ENCODE peak calls at places on chromosomes 2 and 18, in nine cellular contexts. One of them, this sample, is unnamed.

GRCh38 chr2:112182581-112183034 is 44.4 kb downstream of the FBLN7 start:
- DNase-seq in LoVo: no peak
- DNase-seq in Right ventricle myocardium superior: no peak
- DNase-seq in posterior cingulate gyrus: no peak
- DNase-seq in neural crest cell: no peak
- DNase-seq in CD8-positive, alpha-beta T cell: no peak
- DNase-seq in T follicular helper cell: peak
- DNase-seq in stimulated activated CD4-positive, alpha-beta T cell treated with anti-CD3 and anti-CD28 coated beads, Interleukin-1b, Interleukin-23, amount 100 ng/mL, for 4 hours: peak
- DNase-seq in ovary: no peak
- DNase-seq in this sample: no peak

GRCh38 chr2:239327536-239328305 is 73.1 kb downstream of the HDAC4 start:
- DNase-seq in LoVo: no peak
- DNase-seq in Right ventricle myocardium superior: no peak
- DNase-seq in posterior cingulate gyrus: no peak
- DNase-seq in neural crest cell: no peak
- DNase-seq in CD8-positive, alpha-beta T cell: no peak
- DNase-seq in T follicular helper cell: no peak
- DNase-seq in stimulated activated CD4-positive, alpha-beta T cell treated with anti-CD3 and anti-CD28 coated beads, Interleukin-1b, Interleukin-23, amount 100 ng/mL, for 4 hours: no peak
- DNase-seq in ovary: peak
- DNase-seq in this sample: no peak

GRCh38 chr2:29108225-29108624 is 7.0 kb upstream of the CLIP4 start:
- DNase-seq in LoVo: peak
- DNase-seq in Right ventricle myocardium superior: no peak
- DNase-seq in posterior cingulate gyrus: peak
- DNase-seq in neural crest cell: peak
- DNase-seq in CD8-positive, alpha-beta T cell: no peak
- DNase-seq in T follicular helper cell: no peak
- DNase-seq in stimulated activated CD4-positive, alpha-beta T cell treated with anti-CD3 and anti-CD28 coated beads, Interleukin-1b, Interleukin-23, amount 100 ng/mL, for 4 hours: no peak
- DNase-seq in ovary: no peak
- DNase-seq in this sample: peak

GRCh38 chr2:53939656-53940055 is 31.1 kb downstream of the PSME4 start:
- DNase-seq in LoVo: no peak
- DNase-seq in Right ventricle myocardium superior: no peak
- DNase-seq in posterior cingulate gyrus: no peak
- DNase-seq in neural crest cell: no peak
- DNase-seq in CD8-positive, alpha-beta T cell: no peak
- DNase-seq in T follicular helper cell: no peak
- DNase-seq in stimulated activated CD4-positive, alpha-beta T cell treated with anti-CD3 and anti-CD28 coated beads, Interleukin-1b, Interleukin-23, amount 100 ng/mL, for 4 hours: no peak
- DNase-seq in ovary: no peak
- DNase-seq in this sample: no peak

GRCh38 chr2:111662039-111662740 is 221.8 kb downstream of the ANAPC1 start:
- DNase-seq in LoVo: no peak
- DNase-seq in Right ventricle myocardium superior: no peak
- DNase-seq in posterior cingulate gyrus: no peak
- DNase-seq in neural crest cell: no peak
- DNase-seq in CD8-positive, alpha-beta T cell: no peak
- DNase-seq in T follicular helper cell: no peak
- DNase-seq in stimulated activated CD4-positive, alpha-beta T cell treated with anti-CD3 and anti-CD28 coated beads, Interleukin-1b, Interleukin-23, amount 100 ng/mL, for 4 hours: no peak
- DNase-seq in ovary: no peak
- DNase-seq in this sample: peak

GRCh38 chr2:3305431-3305830 is 72.2 kb downstream of the EIPR1 start:
- DNase-seq in LoVo: no peak
- DNase-seq in Right ventricle myocardium superior: peak
- DNase-seq in posterior cingulate gyrus: no peak
- DNase-seq in neural crest cell: no peak
- DNase-seq in CD8-positive, alpha-beta T cell: no peak
- DNase-seq in T follicular helper cell: no peak
- DNase-seq in stimulated activated CD4-positive, alpha-beta T cell treated with anti-CD3 and anti-CD28 coated beads, Interleukin-1b, Interleukin-23, amount 100 ng/mL, for 4 hours: no peak
- DNase-seq in ovary: no peak
- DNase-seq in this sample: no peak

GRCh38 chr2:38187416-38188127 is 111.6 kb upstream of the CYP1B1 start:
- DNase-seq in LoVo: no peak
- DNase-seq in Right ventricle myocardium superior: peak
- DNase-seq in posterior cingulate gyrus: no peak
- DNase-seq in neural crest cell: no peak
- DNase-seq in CD8-positive, alpha-beta T cell: no peak
- DNase-seq in T follicular helper cell: no peak
- DNase-seq in stimulated activated CD4-positive, alpha-beta T cell treated with anti-CD3 and anti-CD28 coated beads, Interleukin-1b, Interleukin-23, amount 100 ng/mL, for 4 hours: no peak
- DNase-seq in ovary: peak
- DNase-seq in this sample: peak

GRCh38 chr18:76970749-76971148 is 148.4 kb downstream of the ZNF236 start:
- DNase-seq in LoVo: no peak
- DNase-seq in Right ventricle myocardium superior: no peak
- DNase-seq in posterior cingulate gyrus: no peak
- DNase-seq in neural crest cell: no peak
- DNase-seq in CD8-positive, alpha-beta T cell: no peak
- DNase-seq in T follicular helper cell: no peak
- DNase-seq in stimulated activated CD4-positive, alpha-beta T cell treated with anti-CD3 and anti-CD28 coated beads, Interleukin-1b, Interleukin-23, amount 100 ng/mL, for 4 hours: no peak
- DNase-seq in ovary: peak
- DNase-seq in this sample: no peak

GRCh38 chr18:59634096-59634495 is 63.1 kb downstream of the CCBE1 start:
- DNase-seq in LoVo: no peak
- DNase-seq in Right ventricle myocardium superior: no peak
- DNase-seq in posterior cingulate gyrus: no peak
- DNase-seq in neural crest cell: no peak
- DNase-seq in CD8-positive, alpha-beta T cell: no peak
- DNase-seq in T follicular helper cell: no peak
- DNase-seq in stimulated activated CD4-positive, alpha-beta T cell treated with anti-CD3 and anti-CD28 coated beads, Interleukin-1b, Interleukin-23, amount 100 ng/mL, for 4 hours: no peak
- DNase-seq in ovary: no peak
- DNase-seq in this sample: no peak

GRCh38 chr2:74225698-74226459 is 27.5 kb downstream of the MTHFD2 start:
- DNase-seq in LoVo: no peak
- DNase-seq in Right ventricle myocardium superior: no peak
- DNase-seq in posterior cingulate gyrus: no peak
- DNase-seq in neural crest cell: no peak
- DNase-seq in CD8-positive, alpha-beta T cell: no peak
- DNase-seq in T follicular helper cell: no peak
- DNase-seq in stimulated activated CD4-positive, alpha-beta T cell treated with anti-CD3 and anti-CD28 coated beads, Interleukin-1b, Interleukin-23, amount 100 ng/mL, for 4 hours: no peak
- DNase-seq in ovary: no peak
- DNase-seq in this sample: no peak

GRCh38 chr2:38064805-38065501 is 11.0 kb downstream of the CYP1B1 start:
- DNase-seq in LoVo: no peak
- DNase-seq in Right ventricle myocardium superior: no peak
- DNase-seq in posterior cingulate gyrus: no peak
- DNase-seq in neural crest cell: no peak
- DNase-seq in CD8-positive, alpha-beta T cell: no peak
- DNase-seq in T follicular helper cell: no peak
- DNase-seq in stimulated activated CD4-positive, alpha-beta T cell treated with anti-CD3 and anti-CD28 coated beads, Interleukin-1b, Interleukin-23, amount 100 ng/mL, for 4 hours: no peak
- DNase-seq in ovary: no peak
- DNase-seq in this sample: peak

GRCh38 chr18:67525328-67526110 is 9.0 kb upstream of the DSEL start:
- DNase-seq in LoVo: peak
- DNase-seq in Right ventricle myocardium superior: peak
- DNase-seq in posterior cingulate gyrus: no peak
- DNase-seq in neural crest cell: no peak
- DNase-seq in CD8-positive, alpha-beta T cell: no peak
- DNase-seq in T follicular helper cell: no peak
- DNase-seq in stimulated activated CD4-positive, alpha-beta T cell treated with anti-CD3 and anti-CD28 coated beads, Interleukin-1b, Interleukin-23, amount 100 ng/mL, for 4 hours: no peak
- DNase-seq in ovary: peak
- DNase-seq in this sample: peak

GRCh38 chr2:219868635-219869034 is 241.2 kb downstream of the SLC4A3 start:
- DNase-seq in LoVo: no peak
- DNase-seq in Right ventricle myocardium superior: no peak
- DNase-seq in posterior cingulate gyrus: no peak
- DNase-seq in neural crest cell: no peak
- DNase-seq in CD8-positive, alpha-beta T cell: no peak
- DNase-seq in T follicular helper cell: no peak
- DNase-seq in stimulated activated CD4-positive, alpha-beta T cell treated with anti-CD3 and anti-CD28 coated beads, Interleukin-1b, Interleukin-23, amount 100 ng/mL, for 4 hours: no peak
- DNase-seq in ovary: no peak
- DNase-seq in this sample: no peak

GRCh38 chr2:227406177-227407031 is 18.7 kb upstream of the SCYGR1 start:
- DNase-seq in LoVo: peak
- DNase-seq in Right ventricle myocardium superior: peak
- DNase-seq in posterior cingulate gyrus: peak
- DNase-seq in neural crest cell: peak
- DNase-seq in CD8-positive, alpha-beta T cell: no peak
- DNase-seq in T follicular helper cell: no peak
- DNase-seq in stimulated activated CD4-positive, alpha-beta T cell treated with anti-CD3 and anti-CD28 coated beads, Interleukin-1b, Interleukin-23, amount 100 ng/mL, for 4 hours: no peak
- DNase-seq in ovary: peak
- DNase-seq in this sample: peak

GRCh38 chr2:69693472-69694450 is 48.2 kb upstream of the ANXA4 start:
- DNase-seq in LoVo: no peak
- DNase-seq in Right ventricle myocardium superior: no peak
- DNase-seq in posterior cingulate gyrus: no peak
- DNase-seq in neural crest cell: no peak
- DNase-seq in CD8-positive, alpha-beta T cell: peak
- DNase-seq in T follicular helper cell: peak
- DNase-seq in stimulated activated CD4-positive, alpha-beta T cell treated with anti-CD3 and anti-CD28 coated beads, Interleukin-1b, Interleukin-23, amount 100 ng/mL, for 4 hours: no peak
- DNase-seq in ovary: no peak
- DNase-seq in this sample: no peak

GRCh38 chr2:23940976-23941605 is 828 bp downstream of the UBXN2A start:
- DNase-seq in LoVo: peak
- DNase-seq in Right ventricle myocardium superior: no peak
- DNase-seq in posterior cingulate gyrus: no peak
- DNase-seq in neural crest cell: no peak
- DNase-seq in CD8-positive, alpha-beta T cell: no peak
- DNase-seq in T follicular helper cell: no peak
- DNase-seq in stimulated activated CD4-positive, alpha-beta T cell treated with anti-CD3 and anti-CD28 coated beads, Interleukin-1b, Interleukin-23, amount 100 ng/mL, for 4 hours: no peak
- DNase-seq in ovary: no peak
- DNase-seq in this sample: peak

GRCh38 chr2:224927671-224928173 is 114.5 kb downstream of the DOCK10 start:
- DNase-seq in LoVo: no peak
- DNase-seq in Right ventricle myocardium superior: no peak
- DNase-seq in posterior cingulate gyrus: no peak
- DNase-seq in neural crest cell: no peak
- DNase-seq in CD8-positive, alpha-beta T cell: peak
- DNase-seq in T follicular helper cell: peak
- DNase-seq in stimulated activated CD4-positive, alpha-beta T cell treated with anti-CD3 and anti-CD28 coated beads, Interleukin-1b, Interleukin-23, amount 100 ng/mL, for 4 hours: no peak
- DNase-seq in ovary: no peak
- DNase-seq in this sample: peak

GRCh38 chr2:42888321-42888720 is 95.9 kb upstream of the HAAO start:
- DNase-seq in LoVo: no peak
- DNase-seq in Right ventricle myocardium superior: no peak
- DNase-seq in posterior cingulate gyrus: no peak
- DNase-seq in neural crest cell: no peak
- DNase-seq in CD8-positive, alpha-beta T cell: no peak
- DNase-seq in T follicular helper cell: no peak
- DNase-seq in stimulated activated CD4-positive, alpha-beta T cell treated with anti-CD3 and anti-CD28 coated beads, Interleukin-1b, Interleukin-23, amount 100 ng/mL, for 4 hours: no peak
- DNase-seq in ovary: no peak
- DNase-seq in this sample: no peak

GRCh38 chr2:232365621-232366321 is 12.8 kb upstream of the ALPP start:
- DNase-seq in LoVo: no peak
- DNase-seq in Right ventricle myocardium superior: no peak
- DNase-seq in posterior cingulate gyrus: no peak
- DNase-seq in neural crest cell: peak
- DNase-seq in CD8-positive, alpha-beta T cell: no peak
- DNase-seq in T follicular helper cell: no peak
- DNase-seq in stimulated activated CD4-positive, alpha-beta T cell treated with anti-CD3 and anti-CD28 coated beads, Interleukin-1b, Interleukin-23, amount 100 ng/mL, for 4 hours: no peak
- DNase-seq in ovary: no peak
- DNase-seq in this sample: peak

GRCh38 chr2:162926907-162927306 is 88.3 kb upstream of the KCNH7 start:
- DNase-seq in LoVo: no peak
- DNase-seq in Right ventricle myocardium superior: no peak
- DNase-seq in posterior cingulate gyrus: no peak
- DNase-seq in neural crest cell: no peak
- DNase-seq in CD8-positive, alpha-beta T cell: no peak
- DNase-seq in T follicular helper cell: no peak
- DNase-seq in stimulated activated CD4-positive, alpha-beta T cell treated with anti-CD3 and anti-CD28 coated beads, Interleukin-1b, Interleukin-23, amount 100 ng/mL, for 4 hours: no peak
- DNase-seq in ovary: no peak
- DNase-seq in this sample: peak

GRCh38 chr2:156279446-156279845 is 53.1 kb downstream of the NR4A2 start:
- DNase-seq in LoVo: no peak
- DNase-seq in Right ventricle myocardium superior: no peak
- DNase-seq in posterior cingulate gyrus: no peak
- DNase-seq in neural crest cell: no peak
- DNase-seq in CD8-positive, alpha-beta T cell: no peak
- DNase-seq in T follicular helper cell: no peak
- DNase-seq in stimulated activated CD4-positive, alpha-beta T cell treated with anti-CD3 and anti-CD28 coated beads, Interleukin-1b, Interleukin-23, amount 100 ng/mL, for 4 hours: no peak
- DNase-seq in ovary: no peak
- DNase-seq in this sample: no peak

GRCh38 chr2:75481041-75481836 is 79.5 kb downstream of the EVA1A start:
- DNase-seq in LoVo: no peak
- DNase-seq in Right ventricle myocardium superior: no peak
- DNase-seq in posterior cingulate gyrus: no peak
- DNase-seq in neural crest cell: no peak
- DNase-seq in CD8-positive, alpha-beta T cell: no peak
- DNase-seq in T follicular helper cell: no peak
- DNase-seq in stimulated activated CD4-positive, alpha-beta T cell treated with anti-CD3 and anti-CD28 coated beads, Interleukin-1b, Interleukin-23, amount 100 ng/mL, for 4 hours: no peak
- DNase-seq in ovary: no peak
- DNase-seq in this sample: peak

GRCh38 chr18:36993068-36993467 is 164.1 kb downstream of the KIAA1328 start:
- DNase-seq in LoVo: no peak
- DNase-seq in Right ventricle myocardium superior: no peak
- DNase-seq in posterior cingulate gyrus: no peak
- DNase-seq in neural crest cell: no peak
- DNase-seq in CD8-positive, alpha-beta T cell: no peak
- DNase-seq in T follicular helper cell: no peak
- DNase-seq in stimulated activated CD4-positive, alpha-beta T cell treated with anti-CD3 and anti-CD28 coated beads, Interleukin-1b, Interleukin-23, amount 100 ng/mL, for 4 hours: no peak
- DNase-seq in ovary: no peak
- DNase-seq in this sample: no peak

GRCh38 chr2:166361351-166362153 is 14.2 kb downstream of the SCN9A start:
- DNase-seq in LoVo: peak
- DNase-seq in Right ventricle myocardium superior: no peak
- DNase-seq in posterior cingulate gyrus: no peak
- DNase-seq in neural crest cell: no peak
- DNase-seq in CD8-positive, alpha-beta T cell: no peak
- DNase-seq in T follicular helper cell: no peak
- DNase-seq in stimulated activated CD4-positive, alpha-beta T cell treated with anti-CD3 and anti-CD28 coated beads, Interleukin-1b, Interleukin-23, amount 100 ng/mL, for 4 hours: no peak
- DNase-seq in ovary: no peak
- DNase-seq in this sample: peak

GRCh38 chr2:25294573-25295462 is 46.9 kb downstream of the DNMT3A start:
- DNase-seq in LoVo: no peak
- DNase-seq in Right ventricle myocardium superior: peak
- DNase-seq in posterior cingulate gyrus: peak
- DNase-seq in neural crest cell: no peak
- DNase-seq in CD8-positive, alpha-beta T cell: peak
- DNase-seq in T follicular helper cell: peak
- DNase-seq in stimulated activated CD4-positive, alpha-beta T cell treated with anti-CD3 and anti-CD28 coated beads, Interleukin-1b, Interleukin-23, amount 100 ng/mL, for 4 hours: peak
- DNase-seq in ovary: peak
- DNase-seq in this sample: peak

GRCh38 chr2:208240641-208241209 is 14.1 kb downstream of the IDH1 start:
- DNase-seq in LoVo: no peak
- DNase-seq in Right ventricle myocardium superior: no peak
- DNase-seq in posterior cingulate gyrus: no peak
- DNase-seq in neural crest cell: no peak
- DNase-seq in CD8-positive, alpha-beta T cell: no peak
- DNase-seq in T follicular helper cell: no peak
- DNase-seq in stimulated activated CD4-positive, alpha-beta T cell treated with anti-CD3 and anti-CD28 coated beads, Interleukin-1b, Interleukin-23, amount 100 ng/mL, for 4 hours: no peak
- DNase-seq in ovary: no peak
- DNase-seq in this sample: no peak

GRCh38 chr2:165794520-165794882 is 454 bp upstream of the GALNT3 start:
- DNase-seq in LoVo: peak
- DNase-seq in Right ventricle myocardium superior: peak
- DNase-seq in posterior cingulate gyrus: peak
- DNase-seq in neural crest cell: no peak
- DNase-seq in CD8-positive, alpha-beta T cell: peak
- DNase-seq in T follicular helper cell: no peak
- DNase-seq in stimulated activated CD4-positive, alpha-beta T cell treated with anti-CD3 and anti-CD28 coated beads, Interleukin-1b, Interleukin-23, amount 100 ng/mL, for 4 hours: peak
- DNase-seq in ovary: peak
- DNase-seq in this sample: peak

GRCh38 chr2:46547223-46548102 is 68.1 kb downstream of the TMEM247 start:
- DNase-seq in LoVo: no peak
- DNase-seq in Right ventricle myocardium superior: peak
- DNase-seq in posterior cingulate gyrus: no peak
- DNase-seq in neural crest cell: no peak
- DNase-seq in CD8-positive, alpha-beta T cell: no peak
- DNase-seq in T follicular helper cell: no peak
- DNase-seq in stimulated activated CD4-positive, alpha-beta T cell treated with anti-CD3 and anti-CD28 coated beads, Interleukin-1b, Interleukin-23, amount 100 ng/mL, for 4 hours: no peak
- DNase-seq in ovary: no peak
- DNase-seq in this sample: no peak